ENCODE peak calls at places on chromosomes 11 and 22, in four cellular contexts. One of them, this sample, is unnamed.

GRCh38 chr11:117226388-117227385 is 5.2 kb downstream of the PCSK7 start:
- DNase-seq in IMR-90: peak; percentile 78
- DNase-seq in endothelial cell of umbilical vein: peak; percentile 73
- DNase-seq in GM23248: peak; percentile 81
- DNase-seq in this sample: peak; percentile 35

GRCh38 chr11:47980907-47981621 is 705 bp downstream of the PTPRJ start:
- DNase-seq in IMR-90: peak; percentile 40
- DNase-seq in endothelial cell of umbilical vein: peak; percentile 45
- DNase-seq in GM23248: peak; percentile 82
- DNase-seq in this sample: no peak

GRCh38 chr11:122756417-122756816 is 81.9 kb upstream of the CRTAM start:
- DNase-seq in IMR-90: no peak
- DNase-seq in endothelial cell of umbilical vein: no peak
- DNase-seq in GM23248: no peak
- DNase-seq in this sample: no peak

GRCh38 chr11:63564785-63565350 is 1.7 kb upstream of the PLAAT2 start:
- DNase-seq in IMR-90: no peak
- DNase-seq in endothelial cell of umbilical vein: no peak
- DNase-seq in GM23248: no peak
- DNase-seq in this sample: peak; percentile 53

GRCh38 chr11:121762820-121763219 is 310.1 kb upstream of the SORL1-AS1 start:
- DNase-seq in IMR-90: peak; percentile 52
- DNase-seq in endothelial cell of umbilical vein: peak; percentile 21
- DNase-seq in GM23248: peak; percentile 71
- DNase-seq in this sample: no peak

GRCh38 chr11:1825785-1826451 is 8.9 kb upstream of the SYT8 start:
- DNase-seq in IMR-90: no peak
- DNase-seq in endothelial cell of umbilical vein: no peak
- DNase-seq in GM23248: no peak
- DNase-seq in this sample: no peak

GRCh38 chr11:76210920-76211851 is 4.9 kb upstream of the WNT11 start:
- DNase-seq in IMR-90: no peak
- DNase-seq in endothelial cell of umbilical vein: no peak
- DNase-seq in GM23248: no peak
- DNase-seq in this sample: no peak

GRCh38 chr11:75562836-75563484 is 907 bp downstream of the SERPINH1 start:
- DNase-seq in IMR-90: peak; percentile 56
- DNase-seq in endothelial cell of umbilical vein: peak; percentile 72
- DNase-seq in GM23248: peak; percentile 83
- DNase-seq in this sample: no peak

GRCh38 chr11:35121326-35121865 is 17.6 kb upstream of the CD44 start:
- DNase-seq in IMR-90: no peak
- DNase-seq in endothelial cell of umbilical vein: no peak
- DNase-seq in GM23248: no peak
- DNase-seq in this sample: no peak

GRCh38 chr11:56876621-56877312 is 111.9 kb upstream of the OR5AK2 start:
- DNase-seq in IMR-90: peak; percentile 1
- DNase-seq in endothelial cell of umbilical vein: no peak
- DNase-seq in GM23248: peak; percentile 72
- DNase-seq in this sample: no peak

GRCh38 chr11:105923252-105923651 is 98.8 kb downstream of the MSANTD4 start:
- DNase-seq in IMR-90: peak; percentile 24
- DNase-seq in endothelial cell of umbilical vein: no peak
- DNase-seq in GM23248: peak; percentile 2
- DNase-seq in this sample: no peak

GRCh38 chr11:1158681-1159525 is 1.1 kb downstream of the MUC5AC start:
- DNase-seq in IMR-90: no peak
- DNase-seq in endothelial cell of umbilical vein: no peak
- DNase-seq in GM23248: no peak
- DNase-seq in this sample: no peak

GRCh38 chr11:93908689-93909088 is 58.3 kb upstream of the VSTM5 start:
- DNase-seq in IMR-90: peak; percentile 91
- DNase-seq in endothelial cell of umbilical vein: no peak
- DNase-seq in GM23248: peak; percentile 86
- DNase-seq in this sample: peak; percentile 52

GRCh38 chr11:123472236-123472935 is 42.3 kb downstream of the GRAMD1B start:
- DNase-seq in IMR-90: no peak
- DNase-seq in endothelial cell of umbilical vein: no peak
- DNase-seq in GM23248: no peak
- DNase-seq in this sample: no peak

GRCh38 chr11:1280116-1281035 is 29.1 kb downstream of the TOLLIP start:
- DNase-seq in IMR-90: no peak
- DNase-seq in endothelial cell of umbilical vein: no peak
- DNase-seq in GM23248: no peak
- DNase-seq in this sample: no peak

GRCh38 chr22:36222887-36223450 is 16.4 kb downstream of the APOL2 start:
- DNase-seq in IMR-90: no peak
- DNase-seq in endothelial cell of umbilical vein: no peak
- DNase-seq in GM23248: no peak
- DNase-seq in this sample: no peak

GRCh38 chr22:39215070-39215396 is 29.7 kb downstream of the PDGFB start:
- DNase-seq in IMR-90: no peak
- DNase-seq in endothelial cell of umbilical vein: no peak
- DNase-seq in GM23248: no peak
- DNase-seq in this sample: no peak

GRCh38 chr11:6682936-6683861 is at the start of gene MRPL17:
- DNase-seq in IMR-90: peak; percentile 98
- DNase-seq in endothelial cell of umbilical vein: peak; percentile 100
- DNase-seq in GM23248: peak; percentile 100
- DNase-seq in this sample: peak; percentile 91

GRCh38 chr11:64537876-64538275 is 53.1 kb upstream of the SLC22A12 start:
- DNase-seq in IMR-90: no peak
- DNase-seq in endothelial cell of umbilical vein: no peak
- DNase-seq in GM23248: no peak
- DNase-seq in this sample: no peak

GRCh38 chr22:44345872-44346271 is 33.1 kb upstream of the SHISAL1 start:
- DNase-seq in IMR-90: no peak
- DNase-seq in endothelial cell of umbilical vein: no peak
- DNase-seq in GM23248: no peak
- DNase-seq in this sample: no peak

GRCh38 chr11:748007-748359 is 719 bp downstream of the TALDO1 start:
- DNase-seq in IMR-90: no peak
- DNase-seq in endothelial cell of umbilical vein: no peak
- DNase-seq in GM23248: peak; percentile 69
- DNase-seq in this sample: no peak

GRCh38 chr22:38766076-38766777 is 10.4 kb upstream of the SUN2 start:
- DNase-seq in IMR-90: peak; percentile 64
- DNase-seq in endothelial cell of umbilical vein: peak; percentile 30
- DNase-seq in GM23248: peak; percentile 84
- DNase-seq in this sample: no peak

GRCh38 chr11:108239076-108239475 is 16.2 kb downstream of the ATM start:
- DNase-seq in IMR-90: no peak
- DNase-seq in endothelial cell of umbilical vein: no peak
- DNase-seq in GM23248: no peak
- DNase-seq in this sample: no peak

GRCh38 chr11:106092446-106092845 is 15.0 kb downstream of the AASDHPPT start:
- DNase-seq in IMR-90: no peak
- DNase-seq in endothelial cell of umbilical vein: no peak
- DNase-seq in GM23248: no peak
- DNase-seq in this sample: no peak

GRCh38 chr11:9748361-9748970 is 84.6 kb downstream of the SWAP70 start:
- DNase-seq in IMR-90: peak; percentile 79
- DNase-seq in endothelial cell of umbilical vein: peak; percentile 81
- DNase-seq in GM23248: peak; percentile 90
- DNase-seq in this sample: no peak

GRCh38 chr22:42353883-42354727 is 78.1 kb downstream of the NFAM1 start:
- DNase-seq in IMR-90: peak; percentile 13
- DNase-seq in endothelial cell of umbilical vein: no peak
- DNase-seq in GM23248: peak; percentile 68
- DNase-seq in this sample: no peak

GRCh38 chr11:729492-730074 is 17.7 kb upstream of the TALDO1 start:
- DNase-seq in IMR-90: no peak
- DNase-seq in endothelial cell of umbilical vein: no peak
- DNase-seq in GM23248: no peak
- DNase-seq in this sample: no peak

GRCh38 chr11:80816966-80817365 is 1376.1 kb upstream of the TENM4 start:
- DNase-seq in IMR-90: no peak
- DNase-seq in endothelial cell of umbilical vein: peak; percentile 6
- DNase-seq in GM23248: no peak
- DNase-seq in this sample: no peak

GRCh38 chr11:15742626-15743243 is 613.6 kb downstream of the SOX6 start:
- DNase-seq in IMR-90: peak; percentile 50
- DNase-seq in endothelial cell of umbilical vein: peak; percentile 31
- DNase-seq in GM23248: no peak
- DNase-seq in this sample: no peak

GRCh38 chr11:282171-282570 is 4.0 kb downstream of the NLRP6 start:
- DNase-seq in IMR-90: no peak
- DNase-seq in endothelial cell of umbilical vein: no peak
- DNase-seq in GM23248: no peak
- DNase-seq in this sample: no peak

GRCh38 chr11:2688381-2689231 is 11.2 kb downstream of the KCNQ1OT1 start:
- DNase-seq in IMR-90: no peak
- DNase-seq in endothelial cell of umbilical vein: no peak
- DNase-seq in GM23248: no peak
- DNase-seq in this sample: no peak

GRCh38 chr22:31620756-31621480 is 41.1 kb downstream of the PISD start:
- DNase-seq in IMR-90: no peak
- DNase-seq in endothelial cell of umbilical vein: no peak
- DNase-seq in GM23248: no peak
- DNase-seq in this sample: no peak

GRCh38 chr22:36433318-36434231 is 45.8 kb upstream of the MYH9 start:
- DNase-seq in IMR-90: no peak
- DNase-seq in endothelial cell of umbilical vein: peak; percentile 33
- DNase-seq in GM23248: no peak
- DNase-seq in this sample: no peak

GRCh38 chr11:126104420-126104819 is 41.8 kb upstream of the CDON start:
- DNase-seq in IMR-90: no peak
- DNase-seq in endothelial cell of umbilical vein: no peak
- DNase-seq in GM23248: no peak
- DNase-seq in this sample: no peak

GRCh38 chr22:17897411-17897810 is 123.1 kb upstream of the BID start:
- DNase-seq in IMR-90: no peak
- DNase-seq in endothelial cell of umbilical vein: no peak
- DNase-seq in GM23248: no peak
- DNase-seq in this sample: no peak
- H3K9ac ChIP-seq in IMR-90: no peak overlapping the region
- H3K9ac ChIP-seq in endothelial cell of umbilical vein: no peak overlapping the region
- H3K9ac ChIP-seq in GM23248: no peak overlapping the region
- H3K9ac ChIP-seq in this sample: no peak overlapping the region

DNA sequence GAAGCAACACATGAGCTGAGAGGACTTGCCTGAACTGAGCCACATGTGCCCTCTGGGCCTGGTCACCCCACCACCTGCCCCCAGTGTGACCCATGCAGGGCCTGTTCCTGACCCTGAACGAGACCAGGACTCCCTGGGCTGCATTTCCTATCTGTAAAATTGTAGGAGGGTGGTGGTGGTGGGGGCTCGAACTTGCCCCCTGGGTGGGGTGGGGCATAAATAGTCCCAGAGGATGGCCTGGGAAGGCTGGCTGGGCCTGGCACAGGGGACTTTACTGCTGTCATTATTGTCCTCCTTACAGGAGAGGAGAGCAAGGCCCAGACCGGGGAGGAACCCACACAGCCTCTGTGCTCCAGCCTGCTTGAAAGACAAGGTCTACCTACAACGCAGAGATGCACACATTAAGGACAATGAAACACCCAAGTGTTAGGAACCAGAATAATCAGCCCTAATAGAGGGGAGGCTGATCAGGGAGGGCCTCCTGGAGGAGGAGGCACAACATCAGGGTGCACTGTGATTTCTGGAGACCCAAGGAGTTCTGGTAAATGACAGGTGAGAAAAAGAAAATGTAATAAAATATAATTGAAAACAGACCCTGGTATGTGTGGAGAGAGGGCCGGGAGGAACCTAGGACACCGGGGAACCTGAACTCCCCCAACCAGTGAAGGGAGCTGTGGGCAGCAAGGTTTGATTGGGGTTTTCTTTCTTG is 2.8 kb upstream of the AIFM3 start:
- DNase-seq in IMR-90: no peak
- DNase-seq in endothelial cell of umbilical vein: no peak
- DNase-seq in GM23248: no peak
- DNase-seq in this sample: no peak
- H3K9ac ChIP-seq in IMR-90: no peak overlapping the region
- H3K9ac ChIP-seq in endothelial cell of umbilical vein: no peak overlapping the region
- H3K9ac ChIP-seq in GM23248: no peak overlapping the region
- H3K9ac ChIP-seq in this sample: no peak overlapping the region

DNA sequence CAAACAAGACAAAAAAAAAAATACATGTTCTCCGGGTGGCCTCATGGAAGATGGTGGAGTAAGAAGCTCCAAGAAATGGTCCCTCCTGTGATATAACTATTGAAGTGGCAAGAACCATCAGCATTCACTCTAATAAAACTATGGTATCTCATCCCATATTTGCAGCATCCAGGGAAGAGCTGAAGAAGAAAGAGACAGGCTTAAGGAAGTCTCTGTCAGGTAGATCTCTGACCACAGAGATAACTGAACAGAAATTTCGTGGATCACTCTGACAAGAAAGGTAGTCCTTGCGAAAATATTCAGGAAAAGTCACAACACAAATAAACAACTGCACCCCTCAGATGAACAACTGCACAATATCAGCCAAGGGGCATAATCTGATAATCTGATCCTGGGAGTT is 54.6 kb upstream of the IGLL5 start:
- DNase-seq in IMR-90: no peak
- DNase-seq in endothelial cell of umbilical vein: no peak
- DNase-seq in GM23248: no peak
- DNase-seq in this sample: no peak
- H3K9ac ChIP-seq in IMR-90: no peak overlapping the region
- H3K9ac ChIP-seq in endothelial cell of umbilical vein: no peak overlapping the region
- H3K9ac ChIP-seq in GM23248: no peak overlapping the region
- H3K9ac ChIP-seq in this sample: no peak overlapping the region

GRCh38 chr22:18023509-18024275 is 669 bp downstream of the MICAL3 start:
- DNase-seq in IMR-90: peak; percentile 85
- DNase-seq in endothelial cell of umbilical vein: peak; percentile 69
- DNase-seq in GM23248: peak; percentile 96
- DNase-seq in this sample: no peak
- H3K9ac ChIP-seq in IMR-90: peak overlapping the region; percentile 11
- H3K9ac ChIP-seq in endothelial cell of umbilical vein: no peak overlapping the region
- H3K9ac ChIP-seq in GM23248: peak overlapping the region; percentile 81
- H3K9ac ChIP-seq in this sample: peak overlapping the region; percentile 88